ENCODE peak calls at places on chromosomes 5 and 9, in five cellular contexts. One of them, this sample, is unnamed.

GRCh38 chr9:136438909-136439549 is 616 bp downstream of the INPP5E start:
- DNase-seq in CD4-positive, alpha-beta memory T cell: peak
- DNase-seq in OCI-M1: peak
- DNase-seq in sciatic nerve: peak
- DNase-seq in left cardiac atrium: no peak
- DNase-seq in this sample: peak

GRCh38 chr9:133163559-133164208 is at the start of gene GBGT1:
- DNase-seq in CD4-positive, alpha-beta memory T cell: peak
- DNase-seq in OCI-M1: peak
- DNase-seq in sciatic nerve: peak
- DNase-seq in left cardiac atrium: peak
- DNase-seq in this sample: peak

GRCh38 chr5:79456890-79457583 is 56.9 kb downstream of the HOMER1 start:
- DNase-seq in CD4-positive, alpha-beta memory T cell: no peak
- DNase-seq in OCI-M1: no peak
- DNase-seq in sciatic nerve: no peak
- DNase-seq in left cardiac atrium: no peak
- DNase-seq in this sample: no peak

GRCh38 chr9:132639322-132639721 is 30.5 kb downstream of the DDX31 start:
- DNase-seq in CD4-positive, alpha-beta memory T cell: no peak
- DNase-seq in OCI-M1: no peak
- DNase-seq in sciatic nerve: no peak
- DNase-seq in left cardiac atrium: no peak
- DNase-seq in this sample: no peak

GRCh38 chr9:136107953-136108647 is 10.6 kb downstream of the TMEM250 start:
- DNase-seq in CD4-positive, alpha-beta memory T cell: no peak
- DNase-seq in OCI-M1: no peak
- DNase-seq in sciatic nerve: no peak
- DNase-seq in left cardiac atrium: no peak
- DNase-seq in this sample: no peak

GRCh38 chr5:88502179-88503064 is 233.8 kb upstream of the TMEM161B start:
- DNase-seq in CD4-positive, alpha-beta memory T cell: peak
- DNase-seq in OCI-M1: peak
- DNase-seq in sciatic nerve: no peak
- DNase-seq in left cardiac atrium: no peak
- DNase-seq in this sample: no peak

GRCh38 chr5:171770153-171770552 is 15.5 kb upstream of the SMIM23 start:
- DNase-seq in CD4-positive, alpha-beta memory T cell: no peak
- DNase-seq in OCI-M1: peak
- DNase-seq in sciatic nerve: no peak
- DNase-seq in left cardiac atrium: no peak
- DNase-seq in this sample: no peak

GRCh38 chr5:68046445-68046844 is 169.1 kb upstream of the PIK3R1 start:
- DNase-seq in CD4-positive, alpha-beta memory T cell: no peak
- DNase-seq in OCI-M1: no peak
- DNase-seq in sciatic nerve: no peak
- DNase-seq in left cardiac atrium: no peak
- DNase-seq in this sample: no peak

GRCh38 chr5:148230240-148230639 is 8.1 kb upstream of the MARCOL start:
- DNase-seq in CD4-positive, alpha-beta memory T cell: no peak
- DNase-seq in OCI-M1: no peak
- DNase-seq in sciatic nerve: no peak
- DNase-seq in left cardiac atrium: no peak
- DNase-seq in this sample: no peak

GRCh38 chr5:134603059-134603458 is 29.6 kb downstream of the SAR1B start:
- DNase-seq in CD4-positive, alpha-beta memory T cell: no peak
- DNase-seq in OCI-M1: no peak
- DNase-seq in sciatic nerve: no peak
- DNase-seq in left cardiac atrium: no peak
- DNase-seq in this sample: no peak

This sample was measured in effector memory CD4-positive, alpha-beta T cell.